ENCODE peak calls at places on chromosomes 3 and 15, in eight cellular contexts. Z is RCC 7860; C is NCI-H146; E is stimulated activated CD4-positive, alpha-beta T cell treated with anti-CD3 and anti-CD28 coated beads, Interleukin-1b, Interleukin-23, amount 100 ng/mL, for 1 hour; W is AG10803; Y is activated naive CD8-positive, alpha-beta T cell treated with anti-CD3 and anti-CD28 coated beads, Interleukin-2, amount 50 U/mL, for 24 hours; G is fibroblast of the conjunctiva; M is hippocampal formation. I is an unnamed sample.

GRCh38 chr3:10775828-10776227 is 40.2 kb upstream of the SLC6A11 start:
- DNase-seq in Z (no peak), C (no peak), E (no peak), W (no peak), Y (no peak), G (no peak), M (no peak), I (no peak)

GRCh38 chr3:124504332-124505059 is 225.8 kb upstream of the UMPS start:
- DNase-seq in Z (peak), C (no peak), E (no peak), W (peak), Y (no peak), G (peak), M (no peak), I (no peak)

GRCh38 chr3:160343132-160343531 is 55.9 kb downstream of the IFT80 start:
- DNase-seq in Z (peak), C (peak), E (no peak), W (peak), Y (no peak), G (peak), M (no peak), I (no peak)

GRCh38 chr3:197485143-197485542 is 70.6 kb downstream of the BDH1 start:
- DNase-seq in Z (no peak), C (no peak), E (no peak), W (no peak), Y (no peak), G (no peak), M (no peak), I (no peak)

GRCh38 chr15:52678036-52678467 is 1.1 kb downstream of the ATOSA start:
- DNase-seq in Z (no peak), C (peak), E (peak), W (peak), Y (peak), G (peak), M (peak), I (peak)

GRCh38 chr15:50024183-50024795 is 94.7 kb downstream of the ATP8B4 start:
- DNase-seq in Z (no peak), C (no peak), E (no peak), W (peak), Y (no peak), G (peak), M (no peak), I (no peak)

GRCh38 chr3:190697901-190698300 is 164.6 kb downstream of the GMNC start:
- DNase-seq in Z (no peak), C (no peak), E (no peak), W (peak), Y (no peak), G (peak), M (no peak), I (no peak)

GRCh38 chr3:38271552-38271951 is 5.9 kb downstream of the SLC22A13 start:
- DNase-seq in Z (no peak), C (no peak), E (no peak), W (no peak), Y (no peak), G (no peak), M (no peak), I (no peak)

GRCh38 chr3:2714856-2715255 is 395.3 kb downstream of the IL5RA start:
- DNase-seq in Z (no peak), C (peak), E (no peak), W (no peak), Y (no peak), G (no peak), M (no peak), I (no peak)

GRCh38 chr15:75067123-75067854 is 43.9 kb downstream of the PPCDC start:
- DNase-seq in Z (peak), C (no peak), E (no peak), W (peak), Y (peak), G (no peak), M (no peak), I (no peak)

GRCh38 chr3:14273886-14274517 is 95.4 kb downstream of the LSM3 start:
- DNase-seq in Z (peak), C (no peak), E (no peak), W (no peak), Y (no peak), G (no peak), M (no peak), I (no peak)

GRCh38 chr3:152299243-152299976 is 30.7 kb downstream of the MBNL1 start:
- DNase-seq in Z (no peak), C (no peak), E (no peak), W (no peak), Y (no peak), G (no peak), M (no peak), I (no peak)

GRCh38 chr3:129389572-129389937 is 38.9 kb downstream of the EFCAB12 start:
- DNase-seq in Z (no peak), C (no peak), E (no peak), W (no peak), Y (no peak), G (no peak), M (no peak), I (no peak)

GRCh38 chr15:72784233-72784876 is 797 bp upstream of the ADPGK start:
- DNase-seq in Z (peak), C (peak), E (peak), W (peak), Y (no peak), G (peak), M (peak), I (no peak)

GRCh38 chr3:64190517-64191515 is 34.5 kb downstream of the PRICKLE2 start:
- DNase-seq in Z (peak), C (no peak), E (no peak), W (peak), Y (no peak), G (peak), M (no peak), I (no peak)

GRCh38 chr3:72738752-72739520 is 109.3 kb downstream of the SHQ1 start:
- DNase-seq in Z (no peak), C (peak), E (peak), W (peak), Y (peak), G (no peak), M (peak), I (peak)

GRCh38 chr15:82108489-82109078 is 62.8 kb upstream of the MEX3B start:
- DNase-seq in Z (peak), C (peak), E (peak), W (peak), Y (peak), G (no peak), M (peak), I (peak)

GRCh38 chr3:178112134-178112533 is 424.1 kb upstream of the KCNMB2 start:
- DNase-seq in Z (no peak), C (no peak), E (no peak), W (no peak), Y (no peak), G (no peak), M (no peak), I (no peak)

GRCh38 chr15:41870689-41871081 is 23.2 kb downstream of the SPTBN5 start:
- DNase-seq in Z (peak), C (no peak), E (no peak), W (no peak), Y (peak), G (no peak), M (no peak), I (peak)

GRCh38 chr3:127886276-127886862 is 28.7 kb upstream of the KBTBD12 start:
- DNase-seq in Z (no peak), C (peak), E (no peak), W (no peak), Y (no peak), G (no peak), M (no peak), I (no peak)

GRCh38 chr3:126932188-126932931 is 50.6 kb upstream of the PLXNA1 start:
- DNase-seq in Z (no peak), C (no peak), E (no peak), W (no peak), Y (no peak), G (peak), M (no peak), I (no peak)

I was measured in stimulated activated CD8-positive, alpha-beta memory T cell treated with anti-CD3 and anti-CD28 coated beads, Interleukin-2, amount 100 ng/mL, for 1 hour.